ENCODE peak calls at places on chromosomes 5 and 9, in seven cellular contexts. O is gastrocnemius medialis, N is PC-3, T is breast epithelium, Z is pancreas, G is tibial nerve, R is PC-9. U is an unnamed sample. For H3K4me1, the result is how much of the 10 kb centered on the place peaks cover.

GRCh38 chr5:128196791-128197190 is 113.2 kb downstream of the SLC12A2 start:
- DNase-seq in O (peak), N (no peak), T (no peak), Z (no peak), G (no peak), R (no peak), U (no peak)

GRCh38 chr5:120599576-120599975 is 135.5 kb downstream of the PRR16 start:
- DNase-seq in O (no peak), N (peak), T (no peak), Z (peak), G (no peak), R (peak), U (peak)

GRCh38 chr5:150112211-150113046 is 26.1 kb upstream of the CSF1R start:
- DNase-seq in O (no peak), N (peak), T (peak), Z (no peak), G (peak), R (peak), U (peak)

GRCh38 chr5:3301316-3301715 is 294.3 kb upstream of the IRX1 start:
- DNase-seq in O (no peak), N (no peak), T (no peak), Z (no peak), G (no peak), R (no peak), U (no peak)

GRCh38 chr5:93251347-93251746 is 329.7 kb downstream of the NR2F1-AS1 start:
- DNase-seq in O (no peak), N (peak), T (no peak), Z (no peak), G (no peak), R (no peak), U (no peak)

GRCh38 chr5:170642066-170642735 is 138.4 kb downstream of the KCNIP1 start:
- DNase-seq in O (no peak), N (no peak), T (no peak), Z (no peak), G (no peak), R (no peak), U (no peak)

GRCh38 chr9:88270398-88270797 is 117.8 kb upstream of the SPIN1 start:
- DNase-seq in O (no peak), N (peak), T (no peak), Z (no peak), G (no peak), R (peak), U (peak)

GRCh38 chr9:36560813-36561212 is 11.9 kb upstream of the MELK start:
- DNase-seq in O (no peak), N (no peak), T (no peak), Z (no peak), G (no peak), R (peak), U (no peak)

GRCh38 chr9:110125207-110125751 is 82.7 kb downstream of the C9orf152 start:
- DNase-seq in O (peak), N (no peak), T (peak), Z (peak), G (peak), R (no peak), U (no peak)

GRCh38 chr9:36221667-36222066 is 30.9 kb downstream of the CLTA start:
- DNase-seq in O (no peak), N (no peak), T (no peak), Z (no peak), G (no peak), R (no peak), U (no peak)

GRCh38 chr9:108665856-108666784 is 189.7 kb downstream of the ACTL7B start:
- DNase-seq in O (no peak), N (no peak), T (no peak), Z (no peak), G (peak), R (no peak), U (peak)

GRCh38 chr5:141343242-141343952 is at the start of gene PCDHGA3:
- DNase-seq in O (no peak), N (no peak), T (no peak), Z (no peak), G (no peak), R (no peak), U (peak)

GRCh38 chr5:78056053-78056452 is 238.4 kb downstream of the AP3B1 start:
- DNase-seq in O (no peak), N (no peak), T (no peak), Z (no peak), G (no peak), R (no peak), U (no peak)

GRCh38 chr9:109967651-109968331 is 187.8 kb downstream of the PALM2AKAP2 start:
- DNase-seq in O (no peak), N (no peak), T (no peak), Z (no peak), G (no peak), R (no peak), U (no peak)

GRCh38 chr9:113522419-113522818 is 58.9 kb downstream of the RGS3 start:
- DNase-seq in O (no peak), N (no peak), T (no peak), Z (no peak), G (no peak), R (no peak), U (no peak)

GRCh38 chr5:4212071-4212739 is 616.6 kb downstream of the IRX1 start:
- DNase-seq in O (no peak), N (no peak), T (no peak), Z (no peak), G (no peak), R (no peak), U (no peak)

GRCh38 chr5:80142996-80143395 is 107.8 kb downstream of the THBS4 start:
- DNase-seq in O (no peak), N (no peak), T (no peak), Z (no peak), G (no peak), R (no peak), U (no peak)

GRCh38 chr5:80139573-80139972 is 104.4 kb downstream of the THBS4 start:
- DNase-seq in O (no peak), N (no peak), T (no peak), Z (no peak), G (no peak), R (no peak), U (no peak)

GRCh38 chr5:80141681-80142080 is 106.5 kb downstream of the THBS4 start:
- DNase-seq in O (no peak), N (no peak), T (no peak), Z (no peak), G (no peak), R (no peak), U (no peak)

GRCh38 chr5:80140496-80140895 is 105.3 kb downstream of the THBS4 start:
- DNase-seq in O (no peak), N (no peak), T (no peak), Z (no peak), G (no peak), R (no peak), U (no peak)

DNA sequence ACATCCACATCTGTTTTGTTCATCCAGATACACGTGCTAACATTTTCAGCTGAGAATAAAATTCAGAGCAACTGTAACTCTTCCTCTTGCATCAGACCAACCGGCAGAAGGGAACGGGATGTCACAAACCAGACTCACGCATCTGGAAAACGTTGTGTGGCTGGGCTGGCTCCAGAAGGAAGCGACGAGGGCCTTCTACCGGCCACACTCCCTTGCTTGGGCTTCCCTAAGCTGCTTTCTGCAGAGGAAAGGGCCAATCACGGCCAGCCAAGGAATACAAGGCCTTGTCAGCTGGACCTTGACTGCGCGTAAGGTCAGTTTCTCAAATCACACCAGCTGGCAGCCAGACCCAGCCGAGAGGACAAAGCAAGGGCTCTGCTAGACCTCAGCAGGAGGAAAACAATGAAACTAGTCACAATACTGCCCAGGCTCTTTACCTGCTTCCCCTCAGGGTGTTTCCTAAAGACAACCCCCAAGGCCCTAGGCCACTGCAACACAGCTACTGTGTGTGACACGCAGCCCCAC is 106.1 kb downstream of the THBS4 start:
- DNase-seq in O (peak), N (no peak), T (peak), Z (peak), G (peak), R (no peak), U (no peak)
- H3K4me1 ChIP-seq in O (under half), N (under half), T (under half), Z (under half), G (under half), R (under half), U (under half)

GRCh38 chr9:89684218-89684617 is 79.4 kb downstream of the GADD45G start:
- DNase-seq in O (no peak), N (no peak), T (no peak), Z (peak), G (no peak), R (no peak), U (no peak)

GRCh38 chr9:89686134-89686533 is 81.3 kb downstream of the GADD45G start:
- DNase-seq in O (no peak), N (no peak), T (peak), Z (peak), G (no peak), R (no peak), U (peak)

GRCh38 chr9:89683626-89684025 is 78.8 kb downstream of the GADD45G start:
- DNase-seq in O (no peak), N (no peak), T (no peak), Z (no peak), G (no peak), R (no peak), U (no peak)

GRCh38 chr9:89685698-89686097 is 80.9 kb downstream of the GADD45G start:
- DNase-seq in O (no peak), N (no peak), T (no peak), Z (no peak), G (no peak), R (no peak), U (no peak)

GRCh38 chr9:89684912-89685636 is 80.3 kb downstream of the GADD45G start:
- DNase-seq in O (peak), N (no peak), T (no peak), Z (peak), G (no peak), R (no peak), U (no peak)
- TF ChIP-seq CTCF in O (no peak), N (no peak), T (no peak), Z (no peak), G (no peak), R (no peak), U (no peak)

GRCh38 chr9:133535285-133535877 is 877 bp downstream of the ADAMTSL2 start:
- DNase-seq in O (no peak), N (no peak), T (no peak), Z (no peak), G (no peak), R (no peak), U (no peak)
- H3K4me1 ChIP-seq in O (under half), N (under half), T (under half), Z (under half), G (under half), R (under half), U (under half)

GRCh38 chr9:90847971-90848370 is 46.4 kb downstream of the SYK start:
- DNase-seq in O (no peak), N (no peak), T (no peak), Z (no peak), G (no peak), R (no peak), U (no peak)

GRCh38 chr9:90853945-90854344 is 52.3 kb downstream of the SYK start:
- DNase-seq in O (no peak), N (no peak), T (no peak), Z (no peak), G (no peak), R (no peak), U (no peak)

GRCh38 chr9:90854637-90855036 is 53.0 kb downstream of the SYK start:
- DNase-seq in O (no peak), N (peak), T (no peak), Z (no peak), G (no peak), R (peak), U (peak)

GRCh38 chr9:90848866-90849265 is 47.2 kb downstream of the SYK start:
- DNase-seq in O (no peak), N (no peak), T (no peak), Z (no peak), G (no peak), R (no peak), U (no peak)

GRCh38 chr9:90851444-90851843 is 49.8 kb downstream of the SYK start:
- DNase-seq in O (no peak), N (no peak), T (no peak), Z (no peak), G (no peak), R (no peak), U (no peak)
- TF ChIP-seq CTCF in O (no peak), N (no peak), T (no peak), Z (no peak), G (no peak), R (no peak), U (no peak)

DNA sequence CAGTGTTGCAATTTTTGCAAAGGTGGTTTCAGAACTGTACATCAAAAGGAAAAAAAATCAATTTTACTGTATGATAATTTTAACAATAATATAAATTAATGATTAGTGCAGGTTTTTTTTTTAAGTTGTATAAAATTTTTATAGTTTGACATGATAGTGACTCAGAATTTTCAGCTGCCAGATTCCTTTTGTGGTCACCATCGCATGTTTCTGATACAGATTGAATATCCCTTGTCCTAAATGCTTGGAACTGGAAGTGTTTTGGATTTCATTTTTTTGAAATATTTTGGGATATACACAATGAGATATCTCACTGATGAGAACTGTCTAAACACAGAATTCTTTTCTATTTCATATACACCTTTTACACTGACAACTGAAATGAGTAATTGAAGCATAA is 361.3 kb downstream of the RAB3C start:
- DNase-seq in O (no peak), N (peak), T (no peak), Z (no peak), G (no peak), R (no peak), U (no peak)
- H3K4me1 ChIP-seq in O (under half), N (under half), T (under half), Z (under half), G (under half), R (under half), U (under half)

GRCh38 chr9:135974220-135974573 is 13.0 kb upstream of the UBAC1 start:
- DNase-seq in O (no peak), N (no peak), T (no peak), Z (no peak), G (no peak), R (no peak), U (no peak)
- TF ChIP-seq CTCF in O (no peak), N (no peak), T (no peak), Z (no peak), G (no peak), R (no peak), U (peak)

DNA sequence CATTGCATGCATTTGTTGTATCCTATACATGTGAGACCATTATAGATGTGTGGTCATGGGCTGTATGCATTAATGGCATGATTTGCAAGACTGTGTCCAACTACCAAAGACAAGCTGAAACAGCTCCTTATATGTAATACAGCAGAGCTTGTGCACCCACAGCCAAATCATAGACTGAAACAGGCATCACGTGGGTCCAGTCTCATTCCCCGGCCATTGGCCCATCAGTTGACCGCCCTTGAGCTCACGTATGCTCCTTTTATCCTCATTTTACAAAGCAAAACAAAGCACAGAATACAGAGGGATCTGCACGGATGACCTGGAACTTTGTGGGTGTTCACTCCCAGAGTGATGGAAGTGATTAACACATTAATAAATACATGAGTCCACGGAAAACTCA is 109.1 kb downstream of the ROR2 start:
- DNase-seq in O (no peak), N (no peak), T (no peak), Z (no peak), G (no peak), R (no peak), U (no peak)
- H3K4me1 ChIP-seq in O (under half), N (under half), T (under half), Z (under half), G (under half), R (under half), U (under half)

U was measured in foreskin keratinocyte.